ENCODE peak calls at places on chromosomes 16 and 17, in seven cellular contexts. V is AG04450, P is pancreas, W is IMR-90, D is OCI-LY7, E is uterus, Y is sigmoid colon. Z is an unnamed sample.

GRCh38 chr16:54290203-54291106 is 3.9 kb upstream of the IRX3 start:
- DNase-seq in V (no peak), P (no peak), W (no peak), D (no peak), E (no peak), Y (peak; percentile 28), Z (no peak)

GRCh38 chr17:79534851-79535727 is 75.8 kb downstream of the RBFOX3 start:
- DNase-seq in V (no peak), P (no peak), W (no peak), D (no peak), E (no peak), Y (no peak), Z (no peak)

GRCh38 chr17:46770818-46771600 is 47.5 kb downstream of the WNT3 start:
- DNase-seq in V (no peak), P (no peak), W (peak; percentile 23), D (peak; percentile 31), E (peak; percentile 31), Y (no peak), Z (no peak)

GRCh38 chr16:10906914-10907756 is 30.1 kb downstream of the CIITA start:
- DNase-seq in V (no peak), P (no peak), W (no peak), D (no peak), E (no peak), Y (no peak), Z (no peak)

GRCh38 chr17:19507673-19508326 is 25.9 kb upstream of the SLC47A1 start:
- DNase-seq in V (peak; percentile 86), P (peak; percentile 84), W (peak; percentile 92), D (peak; percentile 76), E (peak; percentile 94), Y (peak; percentile 95), Z (peak; percentile 67)

GRCh38 chr17:38741853-38742421 is 6.2 kb downstream of the PCGF2 start:
- DNase-seq in V (no peak), P (peak; percentile 90), W (no peak), D (no peak), E (peak; percentile 77), Y (peak; percentile 82), Z (no peak)

GRCh38 chr16:1494129-1494640 is 1.0 kb downstream of the TELO2 start:
- DNase-seq in V (peak; percentile 34), P (no peak), W (peak; percentile 69), D (peak; percentile 7), E (peak; percentile 62), Y (peak; percentile 81), Z (no peak)

GRCh38 chr16:78684040-78684611 is 584.7 kb downstream of the WWOX start:
- DNase-seq in V (no peak), P (no peak), W (peak; percentile 43), D (no peak), E (peak; percentile 69), Y (peak; percentile 81), Z (peak; percentile 69)

GRCh38 chr17:65656390-65657250 is 95.2 kb upstream of the AXIN2 start:
- DNase-seq in V (no peak), P (no peak), W (peak; percentile 26), D (no peak), E (no peak), Y (no peak), Z (no peak)

GRCh38 chr16:82636485-82636884 is 9.7 kb downstream of the CDH13 start:
- DNase-seq in V (no peak), P (no peak), W (no peak), D (no peak), E (no peak), Y (no peak), Z (no peak)

GRCh38 chr16:83946154-83946780 is 6.8 kb upstream of the OSGIN1 start:
- DNase-seq in V (no peak), P (no peak), W (no peak), D (no peak), E (no peak), Y (no peak), Z (no peak)

GRCh38 chr17:65278820-65279184 is 141.6 kb downstream of the RGS9 start:
- DNase-seq in V (no peak), P (no peak), W (no peak), D (no peak), E (no peak), Y (no peak), Z (no peak)

GRCh38 chr17:10053976-10054551 is 144.3 kb downstream of the GAS7 start:
- DNase-seq in V (no peak), P (no peak), W (no peak), D (no peak), E (no peak), Y (no peak), Z (no peak)

GRCh38 chr16:86505185-86505898 is 5.0 kb upstream of the FOXF1 start:
- DNase-seq in V (no peak), P (no peak), W (peak; percentile 55), D (no peak), E (no peak), Y (peak; percentile 84), Z (no peak)

DNA sequence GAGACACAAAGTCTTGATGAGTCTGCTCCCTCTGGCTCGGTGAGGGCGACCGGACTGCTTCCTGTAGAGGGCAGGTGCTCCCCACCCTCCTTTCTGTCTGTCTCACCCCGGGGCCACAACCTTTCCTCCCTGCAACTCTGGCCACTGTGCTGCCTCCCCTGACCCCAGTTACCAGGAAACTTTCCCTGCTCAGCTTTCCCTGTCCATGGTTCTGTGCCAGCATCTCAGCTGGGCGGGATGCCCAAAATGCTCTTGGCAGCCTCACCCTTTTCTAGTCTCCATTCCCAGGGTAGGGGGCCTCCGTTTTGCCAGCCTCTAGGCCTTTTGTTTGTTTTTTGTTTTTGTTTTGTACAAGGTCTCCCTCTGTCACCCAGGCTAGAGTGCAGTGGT is 1.4 kb downstream of the PLD2 start:
- DNase-seq in V (no peak), P (peak; percentile 45), W (no peak), D (no peak), E (peak; percentile 60), Y (peak; percentile 78), Z (no peak)
- TF ChIP-seq CTCF in V (no peak), P (no peak), W (no peak), D (no peak), E (no peak), Y (no peak), Z (no peak)

DNA sequence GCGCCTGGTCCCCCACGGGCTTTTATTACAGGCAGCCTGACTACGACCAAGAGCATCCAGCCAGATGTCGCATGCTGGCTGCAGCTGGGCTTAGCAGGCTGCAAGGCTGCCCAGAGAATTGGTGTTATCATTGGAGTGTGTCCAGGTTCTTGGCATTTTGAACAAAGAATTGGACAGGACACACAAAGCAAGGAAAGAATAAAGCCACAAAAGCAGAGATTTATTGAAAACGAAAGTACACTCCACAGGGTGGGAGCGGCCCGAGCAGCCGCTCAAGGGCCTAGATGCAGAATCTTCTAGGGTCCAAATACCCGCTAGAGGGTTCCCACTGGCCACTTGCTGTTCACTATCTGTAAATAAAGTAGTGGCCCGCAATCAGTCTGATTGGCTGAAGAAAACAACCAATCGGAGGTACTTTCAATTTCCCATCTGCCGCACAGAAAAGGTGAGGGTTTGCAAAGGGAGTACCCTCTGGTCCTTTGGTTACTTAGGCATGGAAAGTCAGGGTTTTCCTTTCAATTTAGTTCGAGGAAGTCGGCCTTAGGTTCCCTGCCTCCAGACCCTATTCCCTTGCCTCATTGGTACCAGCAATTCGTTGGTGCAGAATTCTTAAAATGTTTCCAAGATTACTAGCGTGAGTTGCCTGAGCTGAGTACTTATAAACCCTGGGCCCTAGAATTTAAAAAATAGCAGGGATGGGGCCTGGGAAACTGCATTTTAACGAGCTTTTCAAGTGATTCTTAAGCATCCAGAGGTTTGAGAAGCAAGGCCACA is 38.5 kb upstream of the CNEP1R1 start:
- DNase-seq in V (no peak), P (no peak), W (peak; percentile 27), D (no peak), E (no peak), Y (no peak), Z (no peak)
- H3K4me3 ChIP-seq in V (peak overlapping the region; percentile 2), P (no peak overlapping the region), W (no peak overlapping the region), D (no peak overlapping the region), E (no peak overlapping the region), Y (no peak overlapping the region), Z (no peak overlapping the region)

GRCh38 chr17:50129946-50130777 is at the start of gene SAMD14:
- DNase-seq in V (no peak), P (no peak), W (peak; percentile 25), D (no peak), E (no peak), Y (no peak), Z (no peak)

GRCh38 chr17:50128441-50129302 is 1.3 kb downstream of the SAMD14 start:
- DNase-seq in V (no peak), P (no peak), W (peak; percentile 18), D (no peak), E (no peak), Y (no peak), Z (no peak)

GRCh38 chr17:50127661-50128361 is 2.1 kb downstream of the SAMD14 start:
- DNase-seq in V (no peak), P (no peak), W (peak; percentile 45), D (no peak), E (no peak), Y (no peak), Z (no peak)

GRCh38 chr17:50130778-50131317 is 888 bp upstream of the SAMD14 start:
- DNase-seq in V (no peak), P (no peak), W (no peak), D (no peak), E (no peak), Y (no peak), Z (no peak)

DNA sequence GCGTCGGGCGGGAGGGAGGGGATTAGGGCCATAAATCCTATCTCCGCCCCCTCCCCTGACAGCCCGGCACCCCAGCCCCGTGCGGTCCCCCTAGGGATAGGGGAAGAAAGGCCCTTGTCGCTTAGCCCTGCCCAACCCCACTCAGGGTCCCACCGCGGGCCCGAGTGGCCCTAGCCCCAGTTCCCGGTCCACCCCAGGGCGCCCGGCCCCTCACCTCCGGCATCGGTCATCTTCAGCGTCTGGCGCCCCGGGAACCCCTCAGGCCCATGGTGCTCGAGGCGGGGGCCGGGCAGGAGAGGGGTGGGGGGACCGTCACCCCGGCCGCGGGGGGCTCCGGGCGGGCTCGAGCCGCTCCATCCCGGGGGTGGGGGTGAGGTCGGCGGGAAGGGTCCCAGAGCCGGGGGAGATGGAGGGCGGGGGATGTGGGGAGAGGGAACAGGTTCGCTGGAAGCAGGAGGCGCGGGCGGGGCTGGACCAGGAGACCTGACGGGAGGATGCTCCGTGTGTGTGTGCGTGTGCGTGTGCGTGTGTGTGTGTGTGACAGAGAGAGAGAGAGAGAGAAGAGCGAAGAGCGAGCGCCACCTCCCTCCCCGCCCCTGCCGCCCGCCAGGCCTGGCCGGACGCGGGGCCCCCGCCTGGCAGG is 536 bp downstream of the SAMD14 start:
- DNase-seq in V (no peak), P (no peak), W (peak; percentile 57), D (no peak), E (no peak), Y (no peak), Z (no peak)
- TF ChIP-seq CTCF in V (no peak), P (no peak), W (no peak), D (no peak), E (no peak), Y (no peak), Z (no peak)

DNA sequence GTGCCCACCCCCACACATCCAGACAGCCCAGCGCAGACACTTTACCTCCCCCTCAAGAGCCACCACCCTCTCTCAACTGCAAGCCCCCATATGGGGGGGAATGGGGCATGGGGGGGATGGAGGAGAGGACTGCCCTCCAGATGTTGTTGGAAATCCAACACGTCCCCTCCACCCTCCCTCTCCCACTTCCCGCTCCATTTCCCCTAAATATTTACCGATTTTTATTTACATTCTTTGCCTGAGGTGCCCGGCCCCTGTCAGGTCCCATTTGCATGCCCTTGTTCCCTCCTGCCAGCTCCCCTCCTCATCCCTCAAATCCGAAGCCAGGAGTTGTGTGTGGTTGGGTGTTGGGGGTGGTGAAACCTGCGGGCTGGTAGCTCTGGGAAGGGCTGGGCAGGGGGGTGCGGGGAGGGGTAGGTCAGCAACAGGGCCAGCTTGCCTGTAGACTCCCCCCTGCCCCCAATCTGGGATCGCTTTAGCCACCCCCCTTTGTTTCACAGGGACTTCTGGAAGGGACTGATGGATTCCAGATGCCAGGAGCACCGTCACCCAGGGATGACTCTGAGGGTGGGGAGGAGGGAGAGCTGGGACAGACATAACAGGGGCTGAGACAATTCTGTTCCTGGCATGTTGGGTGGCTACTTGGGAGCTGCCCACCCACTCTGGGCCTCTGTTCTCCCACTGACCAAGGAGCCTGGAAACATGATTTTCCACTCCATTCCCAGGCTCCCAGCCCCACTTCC is 39.7 kb upstream of the NGFR start:
- DNase-seq in V (no peak), P (no peak), W (no peak), D (no peak), E (no peak), Y (no peak), Z (no peak)
- H3K4me3 ChIP-seq in V (no peak overlapping the region), P (no peak overlapping the region), W (no peak overlapping the region), D (no peak overlapping the region), E (no peak overlapping the region), Y (no peak overlapping the region), Z (no peak overlapping the region)